ENCODE peak calls at places on chromosomes 7 and 10, in four cellular contexts. One of them, this sample, is unnamed.
A peak's percentile ranks its signal among the peaks of the same experiment; 100 is the strongest.

GRCh38 chr7:106117767-106118544 is 5.8 kb upstream of the SYPL1 start:
- DNase-seq in T follicular helper cell: no peak
- DNase-seq in pancreas: no peak
- DNase-seq in transverse colon: no peak
- DNase-seq in this sample: no peak

GRCh38 chr7:95433952-95434351 is 876 bp downstream of the PON2 start:
- DNase-seq in T follicular helper cell: no peak
- DNase-seq in pancreas: no peak
- DNase-seq in transverse colon: no peak
- DNase-seq in this sample: no peak

GRCh38 chr7:102991540-102992214 is 78.9 kb downstream of the LRRC17 start:
- DNase-seq in T follicular helper cell: no peak
- DNase-seq in pancreas: no peak
- DNase-seq in transverse colon: peak; percentile 47
- DNase-seq in this sample: peak; percentile 64

GRCh38 chr10:123704812-123705211 is 38.7 kb downstream of the GPR26 start:
- DNase-seq in T follicular helper cell: no peak
- DNase-seq in pancreas: no peak
- DNase-seq in transverse colon: no peak
- DNase-seq in this sample: no peak

GRCh38 chr7:55336540-55336939 is 28.6 kb upstream of the LANCL2 start:
- DNase-seq in T follicular helper cell: no peak
- DNase-seq in pancreas: no peak
- DNase-seq in transverse colon: no peak
- DNase-seq in this sample: no peak

GRCh38 chr10:117348236-117348635 is 27.0 kb downstream of the PDZD8 start:
- DNase-seq in T follicular helper cell: no peak
- DNase-seq in pancreas: no peak
- DNase-seq in transverse colon: no peak
- DNase-seq in this sample: no peak

GRCh38 chr10:114694062-114694461 is 36.0 kb upstream of the ABLIM1 start:
- DNase-seq in T follicular helper cell: no peak
- DNase-seq in pancreas: no peak
- DNase-seq in transverse colon: no peak
- DNase-seq in this sample: no peak

GRCh38 chr7:157501576-157501975 is 164.8 kb downstream of the DNAJB6 start:
- DNase-seq in T follicular helper cell: peak; percentile 42
- DNase-seq in pancreas: no peak
- DNase-seq in transverse colon: no peak
- DNase-seq in this sample: no peak

GRCh38 chr7:35362341-35362740 is 108.4 kb upstream of the TBX20 start:
- DNase-seq in T follicular helper cell: no peak
- DNase-seq in pancreas: no peak
- DNase-seq in transverse colon: no peak
- DNase-seq in this sample: no peak

GRCh38 chr7:962401-963081 is 8.1 kb upstream of the ADAP1 start:
- DNase-seq in T follicular helper cell: no peak
- DNase-seq in pancreas: peak; percentile 47
- DNase-seq in transverse colon: peak; percentile 3
- DNase-seq in this sample: no peak

GRCh38 chr7:14888904-14889482 is 13.6 kb downstream of the DGKB start:
- DNase-seq in T follicular helper cell: no peak
- DNase-seq in pancreas: no peak
- DNase-seq in transverse colon: no peak
- DNase-seq in this sample: no peak

GRCh38 chr7:22671177-22671879 is 55.7 kb upstream of the IL6 start:
- DNase-seq in T follicular helper cell: no peak
- DNase-seq in pancreas: no peak
- DNase-seq in transverse colon: no peak
- DNase-seq in this sample: no peak

GRCh38 chr10:21985541-21985940 is 18.0 kb downstream of the DNAJC1 start:
- DNase-seq in T follicular helper cell: no peak
- DNase-seq in pancreas: no peak
- DNase-seq in transverse colon: no peak
- DNase-seq in this sample: no peak

GRCh38 chr7:157284229-157285014 is 52.4 kb upstream of the DNAJB6 start:
- DNase-seq in T follicular helper cell: no peak
- DNase-seq in pancreas: no peak
- DNase-seq in transverse colon: no peak
- DNase-seq in this sample: no peak

GRCh38 chr7:157378390-157378789 is 41.6 kb downstream of the DNAJB6 start:
- DNase-seq in T follicular helper cell: no peak
- DNase-seq in pancreas: no peak
- DNase-seq in transverse colon: no peak
- DNase-seq in this sample: no peak

GRCh38 chr7:93310346-93310745 is 78.2 kb downstream of the VPS50 start:
- DNase-seq in T follicular helper cell: no peak
- DNase-seq in pancreas: no peak
- DNase-seq in transverse colon: no peak
- DNase-seq in this sample: no peak

GRCh38 chr7:48298779-48299178 is 127.5 kb downstream of the ABCA13 start:
- DNase-seq in T follicular helper cell: no peak
- DNase-seq in pancreas: no peak
- DNase-seq in transverse colon: no peak
- DNase-seq in this sample: no peak

GRCh38 chr10:80144302-80145131 is 12.0 kb downstream of the PLAC9 start:
- DNase-seq in T follicular helper cell: peak; percentile 3
- DNase-seq in pancreas: peak; percentile 86
- DNase-seq in transverse colon: peak; percentile 73
- DNase-seq in this sample: no peak

GRCh38 chr10:6737080-6737641 is 157.1 kb upstream of the PRKCQ start:
- DNase-seq in T follicular helper cell: no peak
- DNase-seq in pancreas: no peak
- DNase-seq in transverse colon: no peak
- DNase-seq in this sample: no peak

GRCh38 chr7:65338346-65338745 is 35.3 kb upstream of the ZNF92 start:
- DNase-seq in T follicular helper cell: no peak
- DNase-seq in pancreas: no peak
- DNase-seq in transverse colon: no peak
- DNase-seq in this sample: no peak

GRCh38 chr7:131544021-131544420 is 12.4 kb downstream of the PODXL start:
- DNase-seq in T follicular helper cell: no peak
- DNase-seq in pancreas: no peak
- DNase-seq in transverse colon: no peak
- DNase-seq in this sample: no peak

GRCh38 chr7:114141415-114141814 is 222.6 kb upstream of the PPP1R3A start:
- DNase-seq in T follicular helper cell: no peak
- DNase-seq in pancreas: no peak
- DNase-seq in transverse colon: no peak
- DNase-seq in this sample: no peak

GRCh38 chr10:97498841-97499560 is at the start of gene UBTD1:
- DNase-seq in T follicular helper cell: peak; percentile 13
- DNase-seq in pancreas: peak; percentile 90
- DNase-seq in transverse colon: peak; percentile 43
- DNase-seq in this sample: no peak

GRCh38 chr10:7577206-7577978 is 89.4 kb downstream of the ITIH5 start:
- DNase-seq in T follicular helper cell: no peak
- DNase-seq in pancreas: no peak
- DNase-seq in transverse colon: no peak
- DNase-seq in this sample: no peak

GRCh38 chr7:101487753-101488152 is 125.1 kb downstream of the COL26A1 start:
- DNase-seq in T follicular helper cell: no peak
- DNase-seq in pancreas: no peak
- DNase-seq in transverse colon: no peak
- DNase-seq in this sample: no peak

GRCh38 chr10:49185213-49185612 is 3.0 kb downstream of the TMEM273 start:
- DNase-seq in T follicular helper cell: no peak
- DNase-seq in pancreas: no peak
- DNase-seq in transverse colon: no peak
- DNase-seq in this sample: no peak

GRCh38 chr7:149404830-149405229 is 56.0 kb downstream of the ZNF777 start:
- DNase-seq in T follicular helper cell: no peak
- DNase-seq in pancreas: no peak
- DNase-seq in transverse colon: no peak
- DNase-seq in this sample: no peak

GRCh38 chr10:43160067-43160918 is 22.0 kb downstream of the CSGALNACT2 start:
- DNase-seq in T follicular helper cell: no peak
- DNase-seq in pancreas: no peak
- DNase-seq in transverse colon: no peak
- DNase-seq in this sample: no peak

GRCh38 chr10:30151581-30152389 is 92.4 kb upstream of the JCAD start:
- DNase-seq in T follicular helper cell: no peak
- DNase-seq in pancreas: no peak
- DNase-seq in transverse colon: peak; percentile 9
- DNase-seq in this sample: no peak

GRCh38 chr7:99943641-99944507 is 14.5 kb upstream of the GJC3 start:
- DNase-seq in T follicular helper cell: no peak
- DNase-seq in pancreas: no peak
- DNase-seq in transverse colon: no peak
- DNase-seq in this sample: no peak

GRCh38 chr7:30750574-30751256 is 1.2 kb upstream of the INMT start:
- DNase-seq in T follicular helper cell: no peak
- DNase-seq in pancreas: no peak
- DNase-seq in transverse colon: peak; percentile 62
- DNase-seq in this sample: no peak

GRCh38 chr7:23469150-23469960 is 936 bp downstream of the IGF2BP3 start:
- DNase-seq in T follicular helper cell: no peak
- DNase-seq in pancreas: peak; percentile 66
- DNase-seq in transverse colon: no peak
- DNase-seq in this sample: no peak

GRCh38 chr10:70838270-70838669 is 22.5 kb downstream of the SGPL1 start:
- DNase-seq in T follicular helper cell: no peak
- DNase-seq in pancreas: no peak
- DNase-seq in transverse colon: no peak
- DNase-seq in this sample: no peak

GRCh38 chr7:3922175-3922635 is 621.2 kb downstream of the SDK1 start:
- DNase-seq in T follicular helper cell: no peak
- DNase-seq in pancreas: no peak
- DNase-seq in transverse colon: peak; percentile 16
- DNase-seq in this sample: no peak

GRCh38 chr10:43108951-43109350 is 29.3 kb upstream of the CSGALNACT2 start:
- DNase-seq in T follicular helper cell: no peak
- DNase-seq in pancreas: peak; percentile 45
- DNase-seq in transverse colon: no peak
- DNase-seq in this sample: no peak

GRCh38 chr7:24169077-24169624 is 114.8 kb upstream of the NPY start:
- DNase-seq in T follicular helper cell: no peak
- DNase-seq in pancreas: no peak
- DNase-seq in transverse colon: no peak
- DNase-seq in this sample: no peak

This sample was measured in NCI-H1436 treated with DMSO at 0.1 percent for 48 hours.